ENCODE peak calls at places on chromosomes 3 and 15, in seven cellular contexts. R is fibroblast of lung, Q is GM23248, V is IMR-90, C is GM23338, A is PC-9, G is mammary epithelial cell. M is an unnamed sample.

GRCh38 chr15:23628612-23629233 is 18.9 kb downstream of the MAGEL2 start:
- DNase-seq in A (no peak), Q (no peak), C (peak; percentile 13), R (no peak), V (no peak), G (no peak), M (no peak)

GRCh38 chr3:150483226-150483625 is 63.1 kb downstream of the SERP1 start:
- DNase-seq in Q (no peak), G (no peak), R (no peak), A (no peak), V (no peak), C (no peak), M (no peak)

GRCh38 chr15:69958494-69959134 is 139.1 kb downstream of the TLE3 start:
- DNase-seq in G (peak; percentile 8), A (no peak), R (no peak), V (no peak), C (peak; percentile 78), Q (peak; percentile 37), M (no peak)

GRCh38 chr15:41417812-41418211 is 917 bp downstream of the RTF1 start:
- DNase-seq in Q (peak; percentile 55), A (no peak), C (peak; percentile 32), G (peak; percentile 20), R (no peak), V (peak; percentile 15), M (no peak)

GRCh38 chr3:55218577-55218976 is 268.5 kb downstream of the WNT5A start:
- DNase-seq in R (no peak), V (no peak), G (no peak), Q (no peak), A (no peak), C (no peak), M (no peak)

GRCh38 chr15:57619746-57620145 is 28.0 kb downstream of the MYZAP start:
- DNase-seq in R (no peak), C (peak; percentile 36), Q (peak; percentile 20), A (no peak), V (no peak), G (no peak), M (no peak)

GRCh38 chr15:70479056-70479455 is 284.3 kb downstream of the UACA start:
- DNase-seq in V (no peak), R (no peak), C (no peak), Q (no peak), A (no peak), G (no peak), M (no peak)

GRCh38 chr15:74770211-74770892 is 11.5 kb upstream of the CSK start:
- DNase-seq in G (no peak), V (no peak), R (no peak), Q (no peak), C (no peak), A (no peak), M (no peak)

GRCh38 chr15:39622660-39623549 is 42.0 kb downstream of the THBS1 start:
- DNase-seq in A (no peak), C (no peak), Q (no peak), V (no peak), G (no peak), R (no peak), M (no peak)

GRCh38 chr3:119627461-119627860 is 29.8 kb downstream of the PLA1A start:
- DNase-seq in A (no peak), Q (no peak), C (peak; percentile 15), V (no peak), R (no peak), G (no peak), M (peak; percentile 78)
- H3K27ac ChIP-seq in A (no peak overlapping the region), Q (no peak overlapping the region), C (no peak overlapping the region), V (no peak overlapping the region), R (no peak overlapping the region), G (no peak overlapping the region), M (peak overlapping the region; percentile 52)

GRCh38 chr15:89654311-89654761 is 931 bp downstream of the KIF7 start:
- DNase-seq in A (peak; percentile 30), Q (peak; percentile 87), V (peak; percentile 36), C (no peak), R (peak; percentile 45), G (no peak), M (no peak)

GRCh38 chr15:89653578-89653977 is 1.7 kb downstream of the KIF7 start:
- DNase-seq in Q (no peak), R (no peak), A (no peak), C (no peak), G (no peak), V (no peak), M (no peak)

GRCh38 chr15:89652666-89653065 is 2.6 kb downstream of the KIF7 start:
- DNase-seq in R (no peak), G (no peak), V (no peak), C (no peak), Q (no peak), A (no peak), M (no peak)

GRCh38 chr15:89656116-89656815 is 999 bp upstream of the KIF7 start:
- DNase-seq in G (peak; percentile 17), V (peak; percentile 27), C (no peak), Q (peak; percentile 75), R (peak; percentile 41), A (no peak), M (no peak)

DNA sequence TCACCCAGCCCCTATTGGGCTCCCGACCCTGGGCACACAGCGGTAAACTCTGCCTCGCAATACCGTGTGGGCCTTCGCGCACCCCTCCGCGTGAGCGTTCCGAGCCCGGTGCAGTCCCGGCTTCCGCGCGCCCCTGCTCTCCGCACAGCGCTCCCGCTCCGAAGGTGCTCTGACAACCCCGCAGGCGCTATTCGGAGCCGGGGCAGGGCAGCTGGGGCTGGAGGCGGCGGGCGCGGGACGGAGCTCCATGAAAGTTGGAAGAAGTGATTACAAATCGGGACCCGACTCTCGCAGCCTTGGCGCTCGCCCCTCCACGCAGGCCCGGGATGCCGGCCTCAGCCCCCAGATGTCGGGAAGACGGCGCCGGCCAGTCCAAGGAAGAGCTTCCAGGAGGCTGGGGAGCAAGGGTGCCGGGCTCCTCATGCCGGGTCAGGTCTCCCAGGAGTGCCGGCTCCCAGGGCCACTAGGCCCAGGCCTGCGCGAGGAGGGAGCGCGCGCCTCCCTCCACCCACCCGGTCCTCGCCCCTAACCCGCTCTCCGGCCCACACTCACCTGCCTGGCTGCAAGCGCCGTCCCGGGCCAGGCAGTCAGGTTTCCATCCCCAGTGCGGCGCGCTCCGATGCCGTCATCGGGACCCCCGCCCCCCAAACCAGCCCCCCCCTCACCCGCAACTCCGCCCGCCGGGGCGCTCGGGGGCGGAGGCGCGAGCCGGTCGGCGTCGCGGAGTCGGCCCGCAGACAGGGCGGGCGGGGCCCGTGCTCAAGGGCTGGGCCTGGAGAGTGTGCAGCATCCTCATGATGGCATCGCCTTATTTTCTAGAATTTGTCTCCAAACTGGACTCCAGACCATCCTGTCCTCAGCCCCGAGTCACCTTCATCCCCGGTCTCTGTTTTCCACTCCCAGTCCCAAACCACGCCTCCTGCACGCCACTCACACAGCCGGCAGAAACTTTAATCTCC is at the start of gene KIF7:
- DNase-seq in C (peak; percentile 83), G (peak; percentile 19), Q (peak; percentile 88), R (peak; percentile 61), A (peak; percentile 44), V (peak; percentile 47), M (peak; percentile 63)
- H2AFZ ChIP-seq in C (peak within 1 kb of the TSS; percentile 100), G (peak within 1 kb of the TSS; percentile 94), Q (peak within 1 kb of the TSS; percentile 74), R (peak within 1 kb of the TSS; percentile 81), A (peak within 1 kb of the TSS; percentile 81), V (peak within 1 kb of the TSS; percentile 93), M (peak within 1 kb of the TSS; percentile 89)

GRCh38 chr15:25736451-25736850 is 126.7 kb downstream of the ATP10A start:
- DNase-seq in C (no peak), A (no peak), Q (peak; percentile 46), V (peak; percentile 24), R (peak; percentile 62), G (no peak), M (no peak)
- H3K27ac ChIP-seq in C (no peak overlapping the region), A (no peak overlapping the region), Q (no peak overlapping the region), V (no peak overlapping the region), R (no peak overlapping the region), G (no peak overlapping the region), M (no peak overlapping the region)

GRCh38 chr3:120634539-120634938 is 38.4 kb downstream of the NDUFB4 start:
- DNase-seq in V (no peak), Q (peak; percentile 51), C (no peak), A (no peak), G (peak; percentile 20), R (peak; percentile 8), M (no peak)

GRCh38 chr3:120636790-120637401 is 40.8 kb downstream of the NDUFB4 start:
- DNase-seq in R (no peak), G (no peak), Q (no peak), V (no peak), A (no peak), C (no peak), M (no peak)

GRCh38 chr3:120641696-120642246 is 40.3 kb downstream of the HGD start:
- DNase-seq in R (no peak), A (no peak), G (no peak), V (no peak), C (no peak), Q (no peak), M (no peak)

GRCh38 chr3:120640231-120640630 is 41.8 kb downstream of the HGD start:
- DNase-seq in R (no peak), A (no peak), C (no peak), G (no peak), V (no peak), Q (no peak), M (no peak)

GRCh38 chr3:120637836-120638559 is 41.9 kb downstream of the NDUFB4 start:
- DNase-seq in Q (peak; percentile 26), C (no peak), G (no peak), V (peak; percentile 40), A (no peak), R (no peak), M (no peak)
- H2AFZ ChIP-seq in Q (peak overlapping the region; percentile 35), C (peak overlapping the region; percentile 88), G (no peak overlapping the region), V (no peak overlapping the region), A (no peak overlapping the region), R (no peak overlapping the region), M (no peak overlapping the region)

DNA sequence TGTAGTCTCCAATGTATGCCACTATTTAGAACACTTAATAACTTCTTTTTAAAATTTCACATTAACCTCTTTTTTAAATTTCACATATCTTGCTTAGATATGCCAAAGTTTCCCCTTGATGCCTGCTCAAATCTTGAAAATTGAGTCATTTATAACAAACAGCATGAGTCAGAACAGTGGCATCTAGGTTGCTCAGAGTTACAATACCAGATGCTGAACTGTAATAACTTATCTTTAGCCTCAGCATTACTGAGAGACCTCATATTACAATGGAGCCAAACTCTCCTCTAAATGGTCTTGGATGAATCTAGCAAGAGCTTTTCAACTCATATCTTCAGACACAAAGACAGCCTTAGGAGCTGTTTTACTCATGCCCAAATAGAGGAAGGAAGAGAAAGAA is 439.3 kb upstream of the ARPP21 start:
- DNase-seq in C (no peak), R (peak; percentile 89), A (no peak), V (no peak), Q (no peak), G (peak; percentile 3), M (peak; percentile 44)
- H3K27ac ChIP-seq in C (no peak overlapping the region), R (no peak overlapping the region), A (no peak overlapping the region), V (no peak overlapping the region), Q (no peak overlapping the region), G (no peak overlapping the region), M (no peak overlapping the region)

GRCh38 chr3:177807150-177807875 is 610.0 kb upstream of the TBL1XR1 start:
- DNase-seq in V (no peak), A (no peak), R (peak; percentile 45), G (peak; percentile 40), C (no peak), Q (peak; percentile 39), M (no peak)
- H2AFZ ChIP-seq in V (no peak overlapping the region), A (no peak overlapping the region), R (no peak overlapping the region), G (no peak overlapping the region), C (no peak overlapping the region), Q (no peak overlapping the region), M (no peak overlapping the region)

DNA sequence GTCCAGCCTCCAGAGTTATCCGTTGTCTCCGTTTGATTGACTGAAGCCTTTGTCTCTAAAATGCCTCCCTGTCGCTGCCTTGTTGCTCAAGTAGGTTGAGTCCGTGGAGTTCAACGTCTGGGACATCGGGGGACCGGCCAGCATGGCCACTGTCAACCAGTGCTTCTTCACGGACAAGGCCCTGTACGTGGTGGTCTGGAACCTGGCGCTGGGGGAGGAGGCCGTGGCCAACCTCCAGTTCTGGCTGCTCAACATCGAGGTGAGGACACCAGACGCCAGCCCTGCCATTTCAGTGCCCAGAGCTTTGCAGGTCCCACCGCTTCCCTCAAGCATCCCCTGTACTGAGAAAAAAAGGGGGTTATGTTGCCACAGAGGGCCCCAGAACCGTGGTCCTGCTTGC is 105.6 kb downstream of the LRRK1 start:
- DNase-seq in C (no peak), Q (no peak), A (no peak), V (no peak), G (no peak), R (no peak), M (no peak)
- H3K27ac ChIP-seq in C (no peak overlapping the region), Q (no peak overlapping the region), A (no peak overlapping the region), V (peak overlapping the region; percentile 83), G (no peak overlapping the region), R (peak overlapping the region; percentile 55), M (no peak overlapping the region)